ENCODE peak calls at places on chromosome 19, in seven cellular contexts. One of them, this sample, is unnamed.

GRCh38 chr19:5718579-5719273 is 1.2 kb downstream of the LONP1 start:
- DNase-seq in breast epithelium: no peak
- DNase-seq in spleen: no peak
- DNase-seq in body of pancreas: peak; percentile 25
- DNase-seq in uterus: no peak
- DNase-seq in stomach: no peak
- DNase-seq in adrenal gland: peak; percentile 88
- DNase-seq in this sample: no peak

GRCh38 chr19:48196321-48196761 is 25.9 kb downstream of the ZSWIM9 start:
- DNase-seq in adrenal gland: peak; percentile 50
- DNase-seq in spleen: no peak
- DNase-seq in breast epithelium: peak; percentile 14
- DNase-seq in stomach: no peak
- DNase-seq in body of pancreas: no peak
- DNase-seq in uterus: no peak
- DNase-seq in this sample: no peak

GRCh38 chr19:54133312-54133956 is 4.1 kb upstream of the CNOT3 start:
- DNase-seq in adrenal gland: peak; percentile 75
- DNase-seq in uterus: no peak
- DNase-seq in spleen: no peak
- DNase-seq in breast epithelium: no peak
- DNase-seq in stomach: no peak
- DNase-seq in body of pancreas: no peak
- DNase-seq in this sample: no peak

GRCh38 chr19:29785955-29786589 is 25.7 kb upstream of the CCNE1 start:
- DNase-seq in spleen: no peak
- DNase-seq in adrenal gland: no peak
- DNase-seq in breast epithelium: no peak
- DNase-seq in stomach: no peak
- DNase-seq in uterus: no peak
- DNase-seq in body of pancreas: no peak
- DNase-seq in this sample: no peak

GRCh38 chr19:6071840-6072239 is 38.5 kb downstream of the RFX2 start:
- DNase-seq in stomach: no peak
- DNase-seq in body of pancreas: no peak
- DNase-seq in uterus: no peak
- DNase-seq in breast epithelium: no peak
- DNase-seq in adrenal gland: peak; percentile 18
- DNase-seq in spleen: no peak
- DNase-seq in this sample: no peak

GRCh38 chr19:36140289-36141038 is 598 bp downstream of the CAPNS1 start:
- DNase-seq in body of pancreas: peak; percentile 47
- DNase-seq in spleen: no peak
- DNase-seq in adrenal gland: peak; percentile 78
- DNase-seq in stomach: peak; percentile 39
- DNase-seq in uterus: peak; percentile 60
- DNase-seq in breast epithelium: peak; percentile 44
- DNase-seq in this sample: peak; percentile 72

GRCh38 chr19:45057444-45057843 is 18.6 kb downstream of the CLASRP start:
- DNase-seq in breast epithelium: no peak
- DNase-seq in adrenal gland: no peak
- DNase-seq in stomach: no peak
- DNase-seq in spleen: no peak
- DNase-seq in uterus: no peak
- DNase-seq in body of pancreas: no peak
- DNase-seq in this sample: no peak

GRCh38 chr19:53158119-53158656 is 665 bp downstream of the ZNF347 start:
- DNase-seq in breast epithelium: peak; percentile 18
- DNase-seq in stomach: peak; percentile 29
- DNase-seq in spleen: peak; percentile 84
- DNase-seq in uterus: peak; percentile 29
- DNase-seq in adrenal gland: peak; percentile 69
- DNase-seq in body of pancreas: peak; percentile 29
- DNase-seq in this sample: peak; percentile 56

GRCh38 chr19:35986664-35987570 is 8.1 kb upstream of the SDHAF1 start:
- DNase-seq in uterus: no peak
- DNase-seq in adrenal gland: no peak
- DNase-seq in breast epithelium: no peak
- DNase-seq in stomach: no peak
- DNase-seq in body of pancreas: no peak
- DNase-seq in spleen: peak; percentile 87
- DNase-seq in this sample: no peak

GRCh38 chr19:36638862-36639510 is 27.7 kb downstream of the ZNF461 start:
- DNase-seq in breast epithelium: no peak
- DNase-seq in uterus: no peak
- DNase-seq in adrenal gland: no peak
- DNase-seq in stomach: no peak
- DNase-seq in spleen: no peak
- DNase-seq in body of pancreas: no peak
- DNase-seq in this sample: no peak

GRCh38 chr19:18063463-18063862 is 23.3 kb downstream of the IL12RB1 start:
- DNase-seq in adrenal gland: no peak
- DNase-seq in breast epithelium: no peak
- DNase-seq in body of pancreas: no peak
- DNase-seq in stomach: no peak
- DNase-seq in spleen: no peak
- DNase-seq in uterus: no peak
- DNase-seq in this sample: no peak

GRCh38 chr19:13953021-13953531 is 767 bp downstream of the DCAF15 start:
- DNase-seq in body of pancreas: no peak
- DNase-seq in adrenal gland: no peak
- DNase-seq in breast epithelium: no peak
- DNase-seq in uterus: no peak
- DNase-seq in stomach: peak; percentile 36
- DNase-seq in spleen: no peak
- DNase-seq in this sample: no peak

GRCh38 chr19:43799502-43800142 is 2.6 kb downstream of the LYPD5 start:
- DNase-seq in uterus: no peak
- DNase-seq in stomach: no peak
- DNase-seq in spleen: no peak
- DNase-seq in body of pancreas: no peak
- DNase-seq in adrenal gland: no peak
- DNase-seq in breast epithelium: no peak
- DNase-seq in this sample: no peak

GRCh38 chr19:52226652-52227051 is 36.8 kb downstream of the PPP2R1A start:
- DNase-seq in body of pancreas: no peak
- DNase-seq in adrenal gland: no peak
- DNase-seq in spleen: no peak
- DNase-seq in stomach: no peak
- DNase-seq in breast epithelium: no peak
- DNase-seq in uterus: no peak
- DNase-seq in this sample: no peak

GRCh38 chr19:13022859-13023636 is 27.8 kb downstream of the NFIX start:
- DNase-seq in body of pancreas: peak; percentile 77
- DNase-seq in spleen: no peak
- DNase-seq in uterus: peak; percentile 95
- DNase-seq in stomach: peak; percentile 68
- DNase-seq in adrenal gland: peak; percentile 90
- DNase-seq in breast epithelium: peak; percentile 93
- DNase-seq in this sample: peak; percentile 94

GRCh38 chr19:29528350-29528945 is 2.7 kb downstream of the VSTM2B start:
- DNase-seq in body of pancreas: peak; percentile 32
- DNase-seq in adrenal gland: peak; percentile 51
- DNase-seq in breast epithelium: peak; percentile 22
- DNase-seq in stomach: no peak
- DNase-seq in spleen: peak; percentile 78
- DNase-seq in uterus: no peak
- DNase-seq in this sample: peak; percentile 43

GRCh38 chr19:42201489-42202289 is 15.8 kb downstream of the DEDD2 start:
- DNase-seq in uterus: no peak
- DNase-seq in adrenal gland: peak; percentile 54
- DNase-seq in body of pancreas: no peak
- DNase-seq in stomach: peak; percentile 45
- DNase-seq in breast epithelium: no peak
- DNase-seq in spleen: peak; percentile 91
- DNase-seq in this sample: no peak

GRCh38 chr19:43735957-43736356 is 18.8 kb downstream of the SMG9 start:
- DNase-seq in stomach: no peak
- DNase-seq in uterus: no peak
- DNase-seq in spleen: no peak
- DNase-seq in adrenal gland: no peak
- DNase-seq in breast epithelium: no peak
- DNase-seq in body of pancreas: no peak
- DNase-seq in this sample: no peak

GRCh38 chr19:17473041-17473440 is 2.7 kb downstream of the SLC27A1 start:
- DNase-seq in breast epithelium: no peak
- DNase-seq in spleen: no peak
- DNase-seq in stomach: peak; percentile 30
- DNase-seq in adrenal gland: peak; percentile 72
- DNase-seq in uterus: no peak
- DNase-seq in body of pancreas: no peak
- DNase-seq in this sample: no peak

GRCh38 chr19:16380943-16381755 is 56.5 kb downstream of the KLF2 start:
- DNase-seq in spleen: peak; percentile 75
- DNase-seq in body of pancreas: peak; percentile 6
- DNase-seq in uterus: no peak
- DNase-seq in breast epithelium: no peak
- DNase-seq in stomach: no peak
- DNase-seq in adrenal gland: no peak
- DNase-seq in this sample: peak; percentile 34

GRCh38 chr19:4781851-4782250 is 9.7 kb upstream of the FEM1A start:
- DNase-seq in uterus: no peak
- DNase-seq in stomach: no peak
- DNase-seq in adrenal gland: no peak
- DNase-seq in breast epithelium: no peak
- DNase-seq in spleen: no peak
- DNase-seq in body of pancreas: no peak
- DNase-seq in this sample: no peak

GRCh38 chr19:6740589-6741348 is 1.3 kb downstream of the TRIP10 start:
- DNase-seq in adrenal gland: no peak
- DNase-seq in breast epithelium: no peak
- DNase-seq in stomach: peak; percentile 45
- DNase-seq in spleen: peak; percentile 88
- DNase-seq in body of pancreas: peak; percentile 50
- DNase-seq in uterus: peak; percentile 63
- DNase-seq in this sample: peak; percentile 77

GRCh38 chr19:51511353-51511752 is 9.8 kb upstream of the SIGLEC12 start:
- DNase-seq in uterus: no peak
- DNase-seq in breast epithelium: no peak
- DNase-seq in spleen: no peak
- DNase-seq in stomach: no peak
- DNase-seq in body of pancreas: no peak
- DNase-seq in adrenal gland: no peak
- DNase-seq in this sample: no peak

GRCh38 chr19:35038623-35039512 is 2.7 kb upstream of the HPN start:
- DNase-seq in uterus: no peak
- DNase-seq in spleen: no peak
- DNase-seq in adrenal gland: no peak
- DNase-seq in breast epithelium: no peak
- DNase-seq in body of pancreas: peak; percentile 53
- DNase-seq in stomach: no peak
- DNase-seq in this sample: no peak

GRCh38 chr19:57395710-57396109 is 6.1 kb downstream of the ZNF548 start:
- DNase-seq in breast epithelium: no peak
- DNase-seq in adrenal gland: no peak
- DNase-seq in stomach: no peak
- DNase-seq in spleen: no peak
- DNase-seq in body of pancreas: no peak
- DNase-seq in uterus: no peak
- DNase-seq in this sample: no peak

GRCh38 chr19:57389194-57389729 is 392 bp upstream of the ZNF548 start:
- DNase-seq in stomach: no peak
- DNase-seq in spleen: no peak
- DNase-seq in breast epithelium: no peak
- DNase-seq in adrenal gland: no peak
- DNase-seq in uterus: no peak
- DNase-seq in body of pancreas: no peak
- DNase-seq in this sample: no peak

DNA sequence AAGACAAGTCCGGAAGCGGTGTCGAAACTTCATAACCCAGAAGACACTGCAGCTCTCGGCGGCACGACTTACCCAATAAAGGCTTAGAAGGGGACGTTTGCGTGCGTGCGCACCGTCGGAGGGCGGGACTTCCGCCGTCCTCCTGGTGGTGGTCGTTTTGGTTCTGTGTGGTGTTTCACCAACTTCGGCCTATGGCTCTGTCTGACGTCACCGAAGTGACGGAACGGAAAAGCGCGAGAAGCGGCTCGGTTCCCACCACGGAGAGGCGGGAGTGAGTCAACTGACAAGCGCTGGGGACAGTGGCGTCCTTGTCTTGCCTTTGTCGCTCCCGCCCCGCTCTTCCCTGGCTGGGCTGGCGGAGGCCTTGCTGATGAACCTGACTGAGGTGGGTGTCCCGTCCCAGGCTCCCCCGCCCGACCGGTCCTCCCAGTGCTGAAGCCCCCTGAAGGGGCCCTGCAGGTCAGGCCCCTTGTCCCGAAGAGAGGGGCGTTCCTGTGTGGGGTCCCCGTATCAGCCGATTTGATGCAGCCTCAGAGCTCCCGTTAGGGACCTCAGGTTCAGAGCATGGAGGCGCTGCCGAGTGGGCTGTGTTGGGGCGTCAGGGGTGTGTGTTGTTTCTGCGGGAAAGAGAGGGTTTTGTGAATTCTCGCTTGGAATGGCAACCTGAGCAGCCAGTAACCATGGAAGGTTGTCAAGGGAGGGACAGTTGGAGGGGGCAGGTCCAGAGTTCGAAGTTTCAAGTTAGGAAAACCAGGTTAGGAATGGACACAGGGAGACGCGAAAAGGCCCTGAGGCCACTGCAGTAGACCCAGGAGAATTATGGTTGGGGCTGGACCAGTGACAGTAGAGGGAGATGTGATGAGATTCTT is at the start of gene ZNF548:
- DNase-seq in body of pancreas: peak; percentile 93
- DNase-seq in spleen: peak; percentile 97
- DNase-seq in stomach: peak; percentile 95
- DNase-seq in uterus: peak; percentile 96
- DNase-seq in adrenal gland: peak; percentile 99
- DNase-seq in breast epithelium: peak; percentile 98
- DNase-seq in this sample: peak; percentile 96
- TF ChIP-seq POLR2A in body of pancreas: peak; percentile 58
- TF ChIP-seq POLR2A in spleen: no peak
- TF ChIP-seq POLR2A in stomach: no peak
- TF ChIP-seq POLR2A in uterus: peak; percentile 64
- TF ChIP-seq POLR2A in adrenal gland: peak; percentile 67
- TF ChIP-seq POLR2A in breast epithelium: peak; percentile 66
- TF ChIP-seq POLR2A in this sample: peak; percentile 66

GRCh38 chr19:3368848-3369336 is 2.5 kb downstream of the NFIC start:
- DNase-seq in breast epithelium: no peak
- DNase-seq in body of pancreas: no peak
- DNase-seq in uterus: no peak
- DNase-seq in adrenal gland: no peak
- DNase-seq in stomach: no peak
- DNase-seq in spleen: no peak
- DNase-seq in this sample: no peak
- H3K27me3 ChIP-seq in breast epithelium: no peaks in the 10 kb centered on the region
- H3K27me3 ChIP-seq in body of pancreas: no peaks in the 10 kb centered on the region
- H3K27me3 ChIP-seq in uterus: no peaks in the 10 kb centered on the region
- H3K27me3 ChIP-seq in adrenal gland: no peaks in the 10 kb centered on the region
- H3K27me3 ChIP-seq in stomach: no peaks in the 10 kb centered on the region
- H3K27me3 ChIP-seq in spleen: no peaks in the 10 kb centered on the region
- H3K27me3 ChIP-seq in this sample: no peaks in the 10 kb centered on the region

GRCh38 chr19:39154084-39154625 is 28.6 kb downstream of the PAK4 start:
- DNase-seq in stomach: no peak
- DNase-seq in spleen: no peak
- DNase-seq in body of pancreas: peak; percentile 11
- DNase-seq in uterus: no peak
- DNase-seq in breast epithelium: peak; percentile 40
- DNase-seq in adrenal gland: no peak
- DNase-seq in this sample: no peak
- H3K4me1 ChIP-seq in stomach: peaks cover 58% of the 10 kb centered on the region
- H3K4me1 ChIP-seq in spleen: peaks cover 65% of the 10 kb centered on the region
- H3K4me1 ChIP-seq in body of pancreas: peaks cover 53% of the 10 kb centered on the region
- H3K4me1 ChIP-seq in uterus: peaks cover 30% of the 10 kb centered on the region
- H3K4me1 ChIP-seq in breast epithelium: peaks cover 31% of the 10 kb centered on the region
- H3K4me1 ChIP-seq in adrenal gland: peaks cover 45% of the 10 kb centered on the region
- H3K4me1 ChIP-seq in this sample: peaks cover 22% of the 10 kb centered on the region

GRCh38 chr19:49912965-49913685 is 15.9 kb upstream of the ATF5 start:
- DNase-seq in uterus: no peak
- DNase-seq in stomach: no peak
- DNase-seq in body of pancreas: no peak
- DNase-seq in adrenal gland: no peak
- DNase-seq in spleen: no peak
- DNase-seq in breast epithelium: no peak
- DNase-seq in this sample: peak; percentile 55
- TF ChIP-seq POLR2A in uterus: no peak
- TF ChIP-seq POLR2A in stomach: no peak
- TF ChIP-seq POLR2A in body of pancreas: no peak
- TF ChIP-seq POLR2A in adrenal gland: no peak
- TF ChIP-seq POLR2A in spleen: no peak
- TF ChIP-seq POLR2A in breast epithelium: no peak
- TF ChIP-seq POLR2A in this sample: no peak